ENCODE peak calls at places on chromosomes 5 and 9, in four cellular contexts. C is EL; G is left ventricle myocardium superior; D is effector memory CD4-positive, alpha-beta T cell. B is an unnamed sample.

GRCh38 chr5:2029206-2029605 is 146.5 kb upstream of the IRX4 start:
- DNase-seq in C (no peak), G (no peak), D (no peak), B (no peak)

GRCh38 chr5:37770791-37771190 is 69.0 kb downstream of the GDNF start:
- DNase-seq in C (no peak), G (no peak), D (no peak), B (no peak)

GRCh38 chr9:134057311-134057665 is 10.5 kb downstream of the BRD3 start:
- DNase-seq in C (no peak), G (no peak), D (no peak), B (no peak)

GRCh38 chr9:71685394-71685793 is 82.9 kb downstream of the CEMIP2 start:
- DNase-seq in C (no peak), G (no peak), D (peak), B (peak)

GRCh38 chr5:139745800-139746690 is 49.6 kb upstream of the PSD2 start:
- DNase-seq in C (peak), G (peak), D (no peak), B (peak)

GRCh38 chr9:112485574-112485973 is 1.1 kb upstream of the KIAA1958 start:
- DNase-seq in C (no peak), G (no peak), D (no peak), B (no peak)

GRCh38 chr5:163908253-163908652 is 402.8 kb downstream of the MAT2B start:
- DNase-seq in C (no peak), G (no peak), D (no peak), B (no peak)

GRCh38 chr5:56358703-56359428 is 125.7 kb upstream of the ANKRD55 start:
- DNase-seq in C (peak), G (peak), D (no peak), B (peak)

GRCh38 chr9:79524266-79524665 is 47.5 kb upstream of the TLE4 start:
- DNase-seq in C (peak), G (no peak), D (no peak), B (peak)

GRCh38 chr5:10726913-10727517 is 34.0 kb downstream of the DAP start:
- DNase-seq in C (no peak), G (no peak), D (no peak), B (no peak)

GRCh38 chr5:14086261-14086660 is 56.9 kb upstream of the TRIO start:
- DNase-seq in C (peak), G (no peak), D (no peak), B (peak)

GRCh38 chr9:88033303-88033702 is 59.0 kb upstream of the CDK20 start:
- DNase-seq in C (no peak), G (no peak), D (no peak), B (no peak)

GRCh38 chr5:114362977-114363721 is 1.3 kb downstream of the KCNN2 start:
- DNase-seq in C (peak), G (peak), D (no peak), B (no peak)

GRCh38 chr9:95510610-95511231 is 6.0 kb downstream of the PTCH1 start:
- DNase-seq in C (peak), G (peak), D (peak), B (peak)

GRCh38 chr5:58239731-58240130 is 220.2 kb downstream of the PLK2 start:
- DNase-seq in C (no peak), G (no peak), D (no peak), B (no peak)

GRCh38 chr5:153756540-153756939 is 266.1 kb downstream of the GRIA1 start:
- DNase-seq in C (peak), G (no peak), D (no peak), B (peak)

GRCh38 chr9:130497139-130497538 is 52.4 kb downstream of the ASS1 start:
- DNase-seq in C (no peak), G (no peak), D (no peak), B (no peak)

GRCh38 chr9:133759146-133759900 is 21.2 kb upstream of the SARDH start:
- DNase-seq in C (no peak), G (peak), D (no peak), B (no peak)

GRCh38 chr5:65753189-65753588 is 31.2 kb downstream of the NLN start:
- DNase-seq in C (no peak), G (no peak), D (no peak), B (no peak)

GRCh38 chr9:133098871-133099270 is 22.2 kb downstream of the RALGDS start:
- DNase-seq in C (no peak), G (no peak), D (no peak), B (no peak)

GRCh38 chr9:116905131-116905724 is 218.1 kb downstream of the TRIM32 start:
- DNase-seq in C (no peak), G (no peak), D (no peak), B (no peak)

GRCh38 chr5:149549461-149550266 is 1.6 kb downstream of the CSNK1A1 start:
- DNase-seq in C (peak), G (no peak), D (no peak), B (peak)

GRCh38 chr9:1071730-1072129 is 21.6 kb downstream of the DMRT2 start:
- DNase-seq in C (no peak), G (no peak), D (no peak), B (peak)

GRCh38 chr5:145976431-145977155 is 40.2 kb downstream of the SH3RF2 start:
- DNase-seq in C (peak), G (no peak), D (no peak), B (peak)

GRCh38 chr5:134003064-134003956 is 1.5 kb downstream of the VDAC1 start:
- DNase-seq in C (no peak), G (no peak), D (peak), B (no peak)

GRCh38 chr5:158463188-158463587 is 604.2 kb upstream of the CLINT1 start:
- DNase-seq in C (peak), G (no peak), D (no peak), B (peak)

GRCh38 chr5:52491829-52492217 is 295.9 kb upstream of the ITGA1 start:
- DNase-seq in C (no peak), G (no peak), D (no peak), B (no peak)

GRCh38 chr9:95143591-95144561 is 173.6 kb downstream of the FANCC start:
- DNase-seq in C (no peak), G (peak), D (no peak), B (no peak)

GRCh38 chr9:13804532-13804931 is 509.4 kb downstream of the NFIB start:
- DNase-seq in C (peak), G (no peak), D (no peak), B (peak)

GRCh38 chr5:96483878-96484277 is 50.8 kb upstream of the PCSK1 start:
- DNase-seq in C (peak), G (no peak), D (no peak), B (peak)

GRCh38 chr5:34026089-34026761 is 16.8 kb downstream of the C1QTNF3 start:
- DNase-seq in C (no peak), G (no peak), D (no peak), B (no peak)

GRCh38 chr9:133335924-133336811 is at the start of gene SURF6:
- DNase-seq in C (peak), G (peak), D (peak), B (peak)

GRCh38 chr9:21527579-21527978 is 45.5 kb upstream of the IFNE start:
- DNase-seq in C (no peak), G (no peak), D (no peak), B (no peak)

GRCh38 chr5:167861134-167861930 is 430.1 kb upstream of the WWC1 start:
- DNase-seq in C (peak), G (peak), D (no peak), B (no peak)